ENCODE peak calls at places on chromosomes 7 and 10, in ten cellular contexts. H is cardiac muscle cell; R is hypothalamus; U is activated CD8-positive, alpha-beta memory T cell treated with anti-CD3 and anti-CD28 coated beads for 4 hours; G is CD8-positive, alpha-beta T cell; E is NCI-H1105; W is anterior cingulate cortex; J is activated T-cell treated with anti-CD3 and anti-CD28 coated beads for 1 hour; O is psoas muscle; Y is activated CD4-positive, alpha-beta T cell treated with anti-CD3 and anti-CD28 coated beads, Interleukin-2, amount 50 U/mL, for 48 hours. P is an unnamed sample.

GRCh38 chr10:87734987-87735827 is 75.5 kb downstream of the PAPSS2 start:
- DNase-seq in O (no peak), G (no peak), R (no peak), Y (no peak), E (peak; percentile 2), J (no peak), W (no peak), U (no peak), H (peak; percentile 59), P (peak; percentile 60)

GRCh38 chr7:45122975-45123860 is 11.7 kb upstream of the TBRG4 start:
- DNase-seq in W (no peak), U (no peak), J (no peak), O (no peak), H (no peak), E (no peak), G (no peak), R (no peak), Y (no peak), P (no peak)

GRCh38 chr7:96084880-96085551 is 236.9 kb downstream of the SLC25A13 start:
- DNase-seq in Y (no peak), U (no peak), E (peak; percentile 64), R (no peak), G (no peak), W (no peak), H (no peak), J (no peak), O (no peak), P (peak; percentile 18)

GRCh38 chr7:86574006-86574405 is 69.7 kb upstream of the GRM3 start:
- DNase-seq in U (no peak), Y (no peak), J (no peak), E (no peak), R (no peak), H (no peak), O (no peak), G (no peak), W (no peak), P (no peak)

GRCh38 chr10:88949912-88950664 is 2.5 kb downstream of the ACTA2 start:
- DNase-seq in O (no peak), G (no peak), U (no peak), H (no peak), E (no peak), R (no peak), W (no peak), Y (no peak), J (no peak), P (no peak)

GRCh38 chr10:48447356-48448215 is 141.1 kb downstream of the MAPK8 start:
- DNase-seq in U (no peak), R (no peak), H (no peak), W (no peak), J (no peak), G (no peak), E (no peak), Y (no peak), O (no peak), P (peak; percentile 6)

GRCh38 chr10:34648919-34649318 is 166.2 kb downstream of the PARD3 start:
- DNase-seq in U (no peak), G (no peak), W (no peak), O (no peak), Y (no peak), E (no peak), R (no peak), H (no peak), J (no peak), P (no peak)

GRCh38 chr10:124044143-124044862 is 49.1 kb downstream of the CHST15 start:
- DNase-seq in U (no peak), H (no peak), G (no peak), Y (no peak), O (peak; percentile 86), J (no peak), W (no peak), E (no peak), R (peak; percentile 38), P (no peak)

GRCh38 chr7:41437257-41438196 is 265.4 kb downstream of the INHBA start:
- DNase-seq in E (no peak), W (no peak), U (no peak), J (no peak), Y (no peak), O (no peak), G (no peak), H (no peak), R (no peak), P (peak; percentile 9)

GRCh38 chr7:50552921-50553320 is 12.3 kb downstream of the DDC start:
- DNase-seq in J (no peak), G (no peak), R (no peak), Y (no peak), E (no peak), U (no peak), W (no peak), H (peak; percentile 78), O (no peak), P (peak; percentile 56)

GRCh38 chr7:45923290-45923689 is 2.2 kb upstream of the IGFBP3 start:
- DNase-seq in J (peak; percentile 22), W (peak; percentile 57), G (peak; percentile 39), H (peak; percentile 86), U (no peak), Y (peak; percentile 73), R (peak; percentile 75), E (peak; percentile 53), O (peak; percentile 83), P (peak; percentile 78)

GRCh38 chr7:104040666-104041065 is 51.2 kb upstream of the RELN start:
- DNase-seq in O (no peak), W (no peak), E (peak; percentile 1), G (no peak), J (no peak), U (no peak), Y (no peak), H (no peak), R (no peak), P (no peak)

GRCh38 chr10:84551437-84552120 is 223.2 kb downstream of the CCSER2 start:
- DNase-seq in G (no peak), Y (no peak), R (no peak), W (no peak), U (no peak), H (no peak), E (no peak), O (no peak), J (no peak), P (no peak)

GRCh38 chr10:98486421-98486820 is 39.7 kb upstream of the HPS1 start:
- DNase-seq in U (no peak), Y (no peak), R (no peak), J (no peak), W (no peak), H (no peak), E (no peak), O (no peak), G (no peak), P (peak; percentile 84)

GRCh38 chr10:19702215-19702614 is 114.0 kb upstream of the PLXDC2 start:
- DNase-seq in E (no peak), U (no peak), R (no peak), W (no peak), Y (no peak), G (no peak), J (no peak), O (no peak), H (no peak), P (peak; percentile 33)

P was measured in GM03348.